ENCODE peak calls at places on chromosomes 6 and 20, in eight cellular contexts. G is lung microvascular endothelial cell; U is activated CD8-positive, alpha-beta memory T cell treated with anti-CD3 and anti-CD28 coated beads for 24 hours; F is stimulated activated CD4-positive, alpha-beta T cell treated with anti-CD3 and anti-CD28 coated beads, Interleukin-2, amount 100 ng/mL, for 24 hours; K is fibroblast of the conjunctiva; A is astrocyte of the spinal cord; N is effector memory CD8-positive, alpha-beta T cell; D is testis. H is an unnamed sample.

GRCh38 chr6:54680531-54680930 is 166.0 kb upstream of the FAM83B start:
- DNase-seq in G (no peak), U (no peak), F (no peak), K (no peak), A (no peak), N (no peak), D (no peak), H (no peak)

GRCh38 chr6:142429195-142429594 is 127.4 kb downstream of the ADGRG6 start:
- DNase-seq in G (no peak), U (no peak), F (no peak), K (no peak), A (no peak), N (no peak), D (no peak), H (no peak)

GRCh38 chr20:51393566-51393965 is 149.0 kb downstream of the NFATC2 start:
- DNase-seq in G (peak), U (no peak), F (no peak), K (no peak), A (no peak), N (no peak), D (no peak), H (no peak)

GRCh38 chr20:34311118-34312023 is 8.2 kb upstream of the AHCY start:
- DNase-seq in G (no peak), U (no peak), F (no peak), K (no peak), A (no peak), N (no peak), D (peak), H (no peak)

GRCh38 chr20:40191573-40191972 is 497.5 kb downstream of the MAFB start:
- DNase-seq in G (no peak), U (no peak), F (no peak), K (no peak), A (no peak), N (no peak), D (peak), H (peak)

GRCh38 chr6:156351346-156351966 is 425.7 kb upstream of the ARID1B start:
- DNase-seq in G (no peak), U (no peak), F (no peak), K (no peak), A (no peak), N (no peak), D (no peak), H (no peak)

GRCh38 chr20:36745234-36745926 is 510 bp downstream of the NDRG3 start:
- DNase-seq in G (peak), U (no peak), F (peak), K (no peak), A (peak), N (peak), D (peak), H (no peak)

GRCh38 chr20:667351-668034 is 8.1 kb downstream of the SCRT2 start:
- DNase-seq in G (peak), U (peak), F (peak), K (no peak), A (peak), N (peak), D (peak), H (no peak)

GRCh38 chr6:65461121-65461520 is 245.9 kb downstream of the EYS start:
- DNase-seq in G (no peak), U (no peak), F (no peak), K (no peak), A (no peak), N (no peak), D (no peak), H (no peak)

GRCh38 chr20:22579119-22579427 is 5.3 kb downstream of the FOXA2 start:
- DNase-seq in G (no peak), U (no peak), F (no peak), K (no peak), A (no peak), N (no peak), D (no peak), H (no peak)

GRCh38 chr6:128655978-128656498 is 135.6 kb upstream of the PTPRK start:
- DNase-seq in G (peak), U (peak), F (no peak), K (peak), A (peak), N (no peak), D (no peak), H (peak)

GRCh38 chr20:45892828-45893500 is 1.8 kb downstream of the CTSA start:
- DNase-seq in G (no peak), U (no peak), F (no peak), K (no peak), A (no peak), N (peak), D (no peak), H (no peak)

GRCh38 chr20:1280421-1281102 is 14.5 kb downstream of the SNPH start:
- DNase-seq in G (no peak), U (peak), F (no peak), K (no peak), A (no peak), N (no peak), D (peak), H (no peak)

GRCh38 chr20:10239954-10240353 is 21.3 kb downstream of the SNAP25 start:
- DNase-seq in G (peak), U (no peak), F (no peak), K (peak), A (no peak), N (no peak), D (no peak), H (peak)

GRCh38 chr6:16985484-16986284 is 116.2 kb upstream of the STMND1 start:
- DNase-seq in G (no peak), U (no peak), F (no peak), K (no peak), A (peak), N (no peak), D (no peak), H (peak)

GRCh38 chr6:135187372-135187771 is 6.3 kb downstream of the MYB start:
- DNase-seq in G (no peak), U (no peak), F (no peak), K (no peak), A (no peak), N (no peak), D (no peak), H (no peak)

GRCh38 chr6:106518748-106519147 is 110.5 kb downstream of the RTN4IP1 start:
- DNase-seq in G (no peak), U (no peak), F (no peak), K (no peak), A (no peak), N (no peak), D (no peak), H (no peak)

GRCh38 chr20:53957421-53958172 is 112.8 kb downstream of the BCAS1 start:
- DNase-seq in G (no peak), U (no peak), F (no peak), K (no peak), A (peak), N (no peak), D (no peak), H (peak)